ENCODE peak calls at places on chromosomes 2 and 18, in six cellular contexts. V, R, T, U, D and Z are unnamed samples.

GRCh38 chr2:165927353-165927752 is 26.2 kb downstream of the TTC21B start:
- DNase-seq in V (no peak), R (no peak), T (no peak), U (no peak), D (no peak), Z (no peak)

GRCh38 chr2:134718095-134718955 is 475 bp downstream of the TMEM163 start:
- DNase-seq in V (no peak), R (no peak), T (peak; percentile 49), U (peak; percentile 45), D (no peak), Z (peak; percentile 34)

GRCh38 chr2:231689509-231689893 is 18.8 kb upstream of the PTMA start:
- DNase-seq in V (no peak), R (no peak), T (no peak), U (no peak), D (no peak), Z (no peak)

GRCh38 chr2:182636694-182637093 is 79.4 kb upstream of the DNAJC10 start:
- DNase-seq in V (no peak), R (no peak), T (no peak), U (no peak), D (no peak), Z (no peak)

GRCh38 chr18:48893559-48894265 is 57.1 kb downstream of the SMAD7 start:
- DNase-seq in V (no peak), R (no peak), T (no peak), U (peak; percentile 19), D (no peak), Z (no peak)

GRCh38 chr2:28422903-28423741 is 30.5 kb downstream of the FOSL2 start:
- DNase-seq in V (no peak), R (no peak), T (no peak), U (no peak), D (no peak), Z (no peak)

GRCh38 chr18:35939166-35939565 is 33.3 kb upstream of the RMP24 start:
- DNase-seq in V (no peak), R (no peak), T (no peak), U (no peak), D (peak; percentile 1), Z (no peak)

GRCh38 chr2:216553841-216554240 is 55.2 kb downstream of the RPL37A start:
- DNase-seq in V (no peak), R (no peak), T (no peak), U (no peak), D (no peak), Z (no peak)

GRCh38 chr2:75547345-75548035 is 13.2 kb downstream of the EVA1A start:
- DNase-seq in V (no peak), R (no peak), T (no peak), U (no peak), D (no peak), Z (no peak)